ENCODE peak calls at places on chromosomes 3 and 15, in seven cellular contexts. D is skeletal muscle cell, S is body of pancreas, B is heart left ventricle, A is esophagus muscularis mucosa, N is transverse colon, G is epithelial cell of esophagus. F is an unnamed sample.

GRCh38 chr3:187946981-187947380 is 201.7 kb upstream of the BCL6 start:
- DNase-seq in D (no peak), S (no peak), B (no peak), A (no peak), N (no peak), G (peak; percentile 19), F (no peak)

GRCh38 chr3:16069149-16069922 is 105.1 kb upstream of the GALNT15 start:
- DNase-seq in D (peak; percentile 70), S (no peak), B (no peak), A (no peak), N (no peak), G (peak; percentile 85), F (no peak)

GRCh38 chr15:66456211-66456610 is 41.4 kb downstream of the SNAPC5 start:
- DNase-seq in D (no peak), S (no peak), B (no peak), A (no peak), N (no peak), G (no peak), F (no peak)

GRCh38 chr15:94383706-94384105 is 152.3 kb downstream of the MCTP2 start:
- DNase-seq in D (no peak), S (no peak), B (no peak), A (no peak), N (no peak), G (peak; percentile 58), F (no peak)

GRCh38 chr3:143330316-143330868 is 210.8 kb downstream of the CHST2 start:
- DNase-seq in D (no peak), S (no peak), B (no peak), A (no peak), N (no peak), G (no peak), F (no peak)

GRCh38 chr3:109927161-109927560 is 589.8 kb upstream of the DPPA4 start:
- DNase-seq in D (peak; percentile 92), S (no peak), B (no peak), A (no peak), N (no peak), G (peak; percentile 98), F (no peak)

GRCh38 chr15:83312046-83312445 is 27.6 kb upstream of the BNC1 start:
- DNase-seq in D (no peak), S (no peak), B (no peak), A (peak; percentile 37), N (no peak), G (peak; percentile 92), F (no peak)

GRCh38 chr3:142366434-142366833 is 81.4 kb downstream of the XRN1 start:
- DNase-seq in D (no peak), S (no peak), B (no peak), A (no peak), N (no peak), G (no peak), F (no peak)

GRCh38 chr15:78111788-78112187 is 19.4 kb downstream of the SH2D7 start:
- DNase-seq in D (no peak), S (no peak), B (no peak), A (no peak), N (no peak), G (no peak), F (no peak)

GRCh38 chr15:69592954-69593353 is 140.3 kb downstream of the RPLP1 start:
- DNase-seq in D (no peak), S (peak; percentile 27), B (no peak), A (no peak), N (no peak), G (no peak), F (no peak)

GRCh38 chr3:153355559-153355958 is 193.5 kb downstream of the RAP2B start:
- DNase-seq in D (no peak), S (no peak), B (no peak), A (no peak), N (no peak), G (no peak), F (no peak)

GRCh38 chr3:190281308-190282051 is 40.8 kb downstream of the CLDN1 start:
- DNase-seq in D (peak; percentile 53), S (peak; percentile 29), B (no peak), A (no peak), N (no peak), G (peak; percentile 30), F (peak; percentile 32)

GRCh38 chr15:45653702-45654424 is 19.0 kb downstream of the SQOR start:
- DNase-seq in D (no peak), S (no peak), B (no peak), A (no peak), N (no peak), G (no peak), F (no peak)

GRCh38 chr15:33160581-33161165 is 33.8 kb downstream of the FMN1 start:
- DNase-seq in D (no peak), S (no peak), B (no peak), A (no peak), N (no peak), G (no peak), F (no peak)

GRCh38 chr15:69414702-69415161 is 583 bp downstream of the KIF23 start:
- DNase-seq in D (peak; percentile 56), S (no peak), B (no peak), A (no peak), N (peak; percentile 20), G (peak; percentile 85), F (peak; percentile 59)

GRCh38 chr3:111738238-111738637 is 120.8 kb upstream of the PHLDB2 start:
- DNase-seq in D (no peak), S (no peak), B (no peak), A (no peak), N (no peak), G (no peak), F (no peak)

GRCh38 chr3:10614160-10614559 is 108.8 kb upstream of the ATP2B2 start:
- DNase-seq in D (no peak), S (no peak), B (no peak), A (no peak), N (no peak), G (no peak), F (no peak)

GRCh38 chr3:155618575-155618974 is 126.3 kb downstream of the PLCH1 start:
- DNase-seq in D (no peak), S (no peak), B (no peak), A (no peak), N (no peak), G (no peak), F (no peak)

GRCh38 chr3:10992017-10992945 is at the start of gene SLC6A1:
- DNase-seq in D (no peak), S (no peak), B (no peak), A (no peak), N (no peak), G (no peak), F (no peak)

GRCh38 chr3:123392871-123393620 is 55.8 kb downstream of the ADCY5 start:
- DNase-seq in D (no peak), S (no peak), B (peak; percentile 10), A (no peak), N (no peak), G (peak; percentile 10), F (no peak)

GRCh38 chr15:89114974-89115373 is 26.7 kb downstream of the ABHD2 start:
- DNase-seq in D (no peak), S (peak; percentile 77), B (no peak), A (no peak), N (no peak), G (peak; percentile 40), F (peak; percentile 53)

GRCh38 chr3:15345608-15346137 is 13.3 kb upstream of the SH3BP5 start:
- DNase-seq in D (no peak), S (no peak), B (no peak), A (no peak), N (peak; percentile 22), G (no peak), F (no peak)

GRCh38 chr15:28133281-28133680 is 34.2 kb upstream of the OCA2 start:
- DNase-seq in D (no peak), S (no peak), B (no peak), A (no peak), N (no peak), G (no peak), F (no peak)

GRCh38 chr3:150232992-150233451 is 175.1 kb upstream of the TSC22D2 start:
- DNase-seq in D (peak; percentile 61), S (peak; percentile 17), B (peak; percentile 90), A (no peak), N (no peak), G (peak; percentile 70), F (no peak)

GRCh38 chr3:125958511-125959316 is 10.3 kb upstream of the ROPN1B start:
- DNase-seq in D (no peak), S (no peak), B (no peak), A (peak; percentile 47), N (no peak), G (no peak), F (no peak)

GRCh38 chr3:171801738-171802600 is 8.3 kb downstream of the PLD1 start:
- DNase-seq in D (peak; percentile 93), S (no peak), B (no peak), A (no peak), N (no peak), G (peak; percentile 89), F (no peak)

GRCh38 chr3:171797265-171797679 is 13.0 kb downstream of the PLD1 start:
- DNase-seq in D (no peak), S (no peak), B (no peak), A (no peak), N (no peak), G (peak; percentile 87), F (no peak)

GRCh38 chr3:171796625-171797264 is 13.5 kb downstream of the PLD1 start:
- DNase-seq in D (no peak), S (no peak), B (no peak), A (no peak), N (no peak), G (no peak), F (no peak)

GRCh38 chr3:171799501-171799900 is 10.8 kb downstream of the PLD1 start:
- DNase-seq in D (no peak), S (no peak), B (no peak), A (no peak), N (no peak), G (no peak), F (no peak)

GRCh38 chr3:171797873-171798272 is 12.4 kb downstream of the PLD1 start:
- DNase-seq in D (no peak), S (no peak), B (no peak), A (no peak), N (no peak), G (no peak), F (no peak)
- H3K4me3 ChIP-seq in D (no peak overlapping the region), S (no peak overlapping the region), B (no peak overlapping the region), A (no peak overlapping the region), N (no peak overlapping the region), G (no peak overlapping the region), F (no peak overlapping the region)

GRCh38 chr15:48536681-48537091 is 108.8 kb downstream of the FBN1 start:
- DNase-seq in D (no peak), S (no peak), B (no peak), A (no peak), N (no peak), G (no peak), F (no peak)
- H3K4me3 ChIP-seq in D (no peak overlapping the region), S (no peak overlapping the region), B (no peak overlapping the region), A (no peak overlapping the region), N (no peak overlapping the region), G (no peak overlapping the region), F (no peak overlapping the region)

DNA sequence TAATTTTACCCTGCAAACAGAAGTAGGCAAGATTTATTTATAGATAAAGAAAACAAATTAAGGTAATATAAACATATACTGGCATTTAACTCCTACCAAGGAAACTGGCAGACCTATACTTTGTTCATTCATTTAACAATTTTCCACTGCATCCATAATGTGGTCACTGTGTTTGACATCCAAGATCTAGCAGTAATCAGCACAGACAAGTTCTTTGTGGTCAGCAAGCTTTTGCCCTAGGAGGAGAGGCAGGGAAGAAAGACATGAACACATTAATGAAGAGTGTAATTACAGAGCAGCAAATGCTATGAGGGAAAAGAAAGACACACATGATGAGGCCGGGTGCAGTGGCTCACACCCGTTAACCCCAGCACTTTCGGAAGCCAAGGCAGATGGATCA is 34.4 kb downstream of the SUCLG2 start:
- DNase-seq in D (no peak), S (no peak), B (no peak), A (no peak), N (no peak), G (no peak), F (no peak)
- H3K4me3 ChIP-seq in D (no peak overlapping the region), S (no peak overlapping the region), B (no peak overlapping the region), A (no peak overlapping the region), N (no peak overlapping the region), G (no peak overlapping the region), F (no peak overlapping the region)

GRCh38 chr15:74364936-74365618 is 2.4 kb downstream of the CYP11A1 start:
- DNase-seq in D (no peak), S (no peak), B (no peak), A (no peak), N (no peak), G (no peak), F (peak; percentile 44)
- H3K4me3 ChIP-seq in D (peak overlapping the region; percentile 61), S (no peak overlapping the region), B (no peak overlapping the region), A (peak overlapping the region; percentile 61), N (peak overlapping the region; percentile 41), G (no peak overlapping the region), F (peak overlapping the region; percentile 56)

F was measured in adrenal gland.